ENCODE peak calls at places on chromosomes 3 and 15, in nine cellular contexts. Q is OCI-LY7, M is GM23248, J is SK-N-SH, P is neural progenitor cell, L is GM23338, C is HCT116, I is PC-3, B is hepatocyte. D is an unnamed sample.

GRCh38 chr3:30681276-30682211 is 75.1 kb downstream of the TGFBR2 start:
- DNase-seq in Q (no peak), M (peak), J (peak), P (peak), L (no peak), C (no peak), I (peak), B (peak), D (no peak)

GRCh38 chr15:89805241-89806216 is 9.1 kb downstream of the ANPEP start:
- DNase-seq in Q (no peak), M (no peak), J (no peak), P (no peak), L (no peak), C (no peak), I (no peak), B (no peak), D (no peak)

GRCh38 chr3:112093180-112093522 is 7.0 kb downstream of the C3orf52 start:
- DNase-seq in Q (no peak), M (no peak), J (no peak), P (no peak), L (peak), C (no peak), I (no peak), B (no peak), D (no peak)

GRCh38 chr3:88744896-88745295 is 362.5 kb upstream of the EPHA3 start:
- DNase-seq in Q (no peak), M (no peak), J (no peak), P (no peak), L (no peak), C (no peak), I (no peak), B (no peak), D (no peak)

GRCh38 chr3:35012210-35012609 is 627.1 kb upstream of the ARPP21 start:
- DNase-seq in Q (no peak), M (no peak), J (no peak), P (no peak), L (no peak), C (no peak), I (no peak), B (no peak), D (no peak)

GRCh38 chr15:70320077-70320830 is 222.5 kb upstream of the TLE3 start:
- DNase-seq in Q (peak), M (no peak), J (no peak), P (no peak), L (no peak), C (no peak), I (no peak), B (no peak), D (no peak)

GRCh38 chr3:187292631-187293513 is 1.3 kb upstream of the MASP1 start:
- DNase-seq in Q (no peak), M (peak), J (no peak), P (no peak), L (no peak), C (no peak), I (no peak), B (no peak), D (no peak)

GRCh38 chr3:123026551-123027291 is 842 bp downstream of the SEMA5B start:
- DNase-seq in Q (no peak), M (peak), J (peak), P (peak), L (peak), C (no peak), I (no peak), B (peak), D (no peak)

GRCh38 chr15:41819455-41820050 is 8.3 kb upstream of the JMJD7 start:
- DNase-seq in Q (no peak), M (no peak), J (no peak), P (no peak), L (no peak), C (no peak), I (no peak), B (no peak), D (no peak)

GRCh38 chr3:29695905-29696238 is 415.0 kb downstream of the RBMS3 start:
- DNase-seq in Q (no peak), M (peak), J (no peak), P (peak), L (no peak), C (no peak), I (no peak), B (no peak), D (no peak)

GRCh38 chr3:44106761-44107160 is 134.9 kb upstream of the TOPAZ1 start:
- DNase-seq in Q (no peak), M (no peak), J (no peak), P (no peak), L (no peak), C (no peak), I (no peak), B (no peak), D (no peak)

GRCh38 chr3:63576826-63577225 is 75.6 kb upstream of the SNTN start:
- DNase-seq in Q (no peak), M (no peak), J (no peak), P (no peak), L (peak), C (no peak), I (peak), B (peak), D (no peak)

GRCh38 chr3:177180506-177180905 is 16.8 kb downstream of the TBL1XR1 start:
- DNase-seq in Q (no peak), M (no peak), J (no peak), P (no peak), L (no peak), C (no peak), I (no peak), B (no peak), D (no peak)

GRCh38 chr15:91456921-91457320 is 356.9 kb downstream of the SV2B start:
- DNase-seq in Q (no peak), M (no peak), J (no peak), P (no peak), L (no peak), C (no peak), I (peak), B (no peak), D (no peak)

GRCh38 chr3:128076783-128077624 is 24.8 kb downstream of the SEC61A1 start:
- DNase-seq in Q (no peak), M (peak), J (no peak), P (peak), L (peak), C (no peak), I (no peak), B (peak), D (no peak)

GRCh38 chr3:55532806-55533205 is 45.7 kb upstream of the WNT5A start:
- DNase-seq in Q (no peak), M (no peak), J (no peak), P (no peak), L (no peak), C (no peak), I (no peak), B (no peak), D (no peak)

GRCh38 chr3:56189486-56189985 is 278.7 kb downstream of the ERC2 start:
- DNase-seq in Q (no peak), M (no peak), J (no peak), P (no peak), L (no peak), C (no peak), I (no peak), B (no peak), D (no peak)

GRCh38 chr3:31550452-31551251 is 17.9 kb downstream of the STT3B start:
- DNase-seq in Q (peak), M (peak), J (peak), P (peak), L (peak), C (no peak), I (peak), B (peak), D (peak)

GRCh38 chr3:127157181-127157828 is 35.6 kb upstream of the PRR23E start:
- DNase-seq in Q (no peak), M (no peak), J (no peak), P (no peak), L (no peak), C (no peak), I (no peak), B (no peak), D (no peak)

GRCh38 chr15:40240619-40241304 is 1.9 kb downstream of the PAK6 start:
- DNase-seq in Q (no peak), M (no peak), J (no peak), P (no peak), L (no peak), C (no peak), I (peak), B (no peak), D (no peak)

GRCh38 chr3:23686535-23686934 is 119.2 kb upstream of the UBE2E1 start:
- DNase-seq in Q (no peak), M (no peak), J (peak), P (no peak), L (no peak), C (no peak), I (no peak), B (no peak), D (no peak)

GRCh38 chr3:87025636-87026035 is 34.7 kb upstream of the VGLL3 start:
- DNase-seq in Q (no peak), M (peak), J (no peak), P (no peak), L (no peak), C (no peak), I (no peak), B (no peak), D (no peak)

GRCh38 chr3:141939759-141940158 is 63.3 kb downstream of the ATP1B3 start:
- DNase-seq in Q (no peak), M (no peak), J (no peak), P (no peak), L (no peak), C (peak), I (no peak), B (no peak), D (no peak)

GRCh38 chr3:11384074-11384473 is 111.9 kb downstream of the ATG7 start:
- DNase-seq in Q (no peak), M (no peak), J (no peak), P (no peak), L (no peak), C (no peak), I (no peak), B (no peak), D (no peak)

GRCh38 chr3:13352621-13353131 is 67.4 kb downstream of the NUP210 start:
- DNase-seq in Q (no peak), M (peak), J (no peak), P (no peak), L (no peak), C (no peak), I (peak), B (no peak), D (no peak)

GRCh38 chr15:43880406-43881184 is 53.8 kb downstream of the WDR76 start:
- DNase-seq in Q (no peak), M (peak), J (no peak), P (peak), L (peak), C (no peak), I (no peak), B (no peak), D (no peak)

GRCh38 chr3:55989351-55989750 is 478.9 kb downstream of the ERC2 start:
- DNase-seq in Q (no peak), M (no peak), J (peak), P (peak), L (no peak), C (no peak), I (no peak), B (no peak), D (no peak)

GRCh38 chr3:44682182-44682896 is 30.1 kb upstream of the ZNF502 start:
- DNase-seq in Q (no peak), M (peak), J (no peak), P (no peak), L (no peak), C (no peak), I (peak), B (no peak), D (no peak)

GRCh38 chr15:89019436-89019835 is 68.8 kb upstream of the ABHD2 start:
- DNase-seq in Q (no peak), M (no peak), J (no peak), P (no peak), L (no peak), C (no peak), I (no peak), B (no peak), D (peak)

GRCh38 chr3:188021502-188022040 is 132.4 kb upstream of the LPP start:
- DNase-seq in Q (no peak), M (peak), J (no peak), P (no peak), L (peak), C (no peak), I (peak), B (peak), D (no peak)

GRCh38 chr3:142509079-142509478 is 61.2 kb upstream of the XRN1 start:
- DNase-seq in Q (no peak), M (no peak), J (no peak), P (no peak), L (no peak), C (no peak), I (no peak), B (no peak), D (no peak)

GRCh38 chr3:193240436-193240849 is 579 bp upstream of the PLAAT1 start:
- DNase-seq in Q (no peak), M (no peak), J (peak), P (peak), L (peak), C (no peak), I (no peak), B (peak), D (no peak)

GRCh38 chr3:186520436-186520835 is 23.7 kb downstream of the CRYGS start:
- DNase-seq in Q (no peak), M (no peak), J (no peak), P (no peak), L (no peak), C (no peak), I (no peak), B (no peak), D (no peak)

GRCh38 chr3:103052236-103052830 is 617.5 kb downstream of the ZPLD1 start:
- DNase-seq in Q (no peak), M (peak), J (no peak), P (no peak), L (no peak), C (peak), I (no peak), B (peak), D (no peak)

GRCh38 chr3:99472385-99472784 is 166.0 kb upstream of the COL8A1 start:
- DNase-seq in Q (no peak), M (peak), J (no peak), P (no peak), L (no peak), C (no peak), I (no peak), B (no peak), D (no peak)

DNA sequence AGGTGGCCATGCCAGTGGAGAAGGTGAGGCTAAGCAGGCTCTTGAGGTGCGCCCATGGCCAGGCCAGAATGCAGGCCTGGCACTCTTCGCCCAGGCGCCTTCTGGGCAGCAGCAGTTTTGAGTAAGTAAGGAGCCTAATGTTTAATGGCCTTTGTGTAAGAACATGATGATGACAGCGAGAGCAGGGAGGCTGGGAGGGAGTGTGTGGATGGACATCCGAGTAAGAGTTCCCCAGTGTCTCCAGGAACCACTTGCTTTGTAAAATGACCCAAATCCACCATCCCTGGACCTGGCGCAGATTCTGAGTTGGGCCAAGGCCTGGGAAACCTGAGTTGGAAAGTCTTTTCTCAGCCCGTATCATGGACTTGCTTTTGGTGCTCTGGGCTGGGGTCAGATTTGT is 24.1 kb downstream of the KLF13 start:
- DNase-seq in Q (no peak), M (no peak), J (no peak), P (no peak), L (no peak), C (no peak), I (no peak), B (no peak), D (peak)
- H3K27ac ChIP-seq in Q (peak), M (no peak), J (no peak), P (no peak), L (no peak), C (no peak), I (no peak), B (no peak), D (peak)

GRCh38 chr15:48355377-48355776 is 24.1 kb downstream of the DUT start:
- DNase-seq in Q (no peak), M (peak), J (no peak), P (no peak), L (no peak), C (no peak), I (no peak), B (peak), D (peak)
- TF ChIP-seq EZH2phosphoT487 in Q (no peak), M (no peak), J (no peak), P (no peak), L (no peak), C (no peak), I (no peak), B (no peak), D (no peak)

GRCh38 chr15:66641485-66642313 is 60.3 kb upstream of the SMAD6 start:
- DNase-seq in Q (no peak), M (no peak), J (no peak), P (no peak), L (no peak), C (no peak), I (no peak), B (peak), D (peak)

GRCh38 chr15:66642514-66642913 is 59.5 kb upstream of the SMAD6 start:
- DNase-seq in Q (no peak), M (no peak), J (no peak), P (no peak), L (no peak), C (no peak), I (no peak), B (peak), D (no peak)

GRCh38 chr15:66646308-66646707 is 55.7 kb upstream of the SMAD6 start:
- DNase-seq in Q (no peak), M (peak), J (no peak), P (peak), L (no peak), C (no peak), I (no peak), B (no peak), D (no peak)

GRCh38 chr15:66644815-66645345 is 57.2 kb upstream of the SMAD6 start:
- DNase-seq in Q (no peak), M (peak), J (no peak), P (no peak), L (no peak), C (no peak), I (no peak), B (peak), D (no peak)

GRCh38 chr15:66644000-66644787 is 57.8 kb upstream of the SMAD6 start:
- DNase-seq in Q (no peak), M (no peak), J (no peak), P (no peak), L (no peak), C (no peak), I (no peak), B (peak), D (no peak)
- H3K27ac ChIP-seq in Q (no peak), M (no peak), J (no peak), P (no peak), L (no peak), C (no peak), I (no peak), B (peak), D (no peak)

GRCh38 chr15:58546635-58547627 is 115.1 kb downstream of the LIPC start:
- DNase-seq in Q (no peak), M (peak), J (peak), P (no peak), L (no peak), C (peak), I (peak), B (no peak), D (no peak)
- TF ChIP-seq EZH2phosphoT487 in Q (no peak), M (no peak), J (no peak), P (no peak), L (no peak), C (no peak), I (no peak), B (no peak), D (no peak)

GRCh38 chr3:174495231-174495755 is 363.8 kb upstream of the NAALADL2 start:
- DNase-seq in Q (no peak), M (peak), J (no peak), P (no peak), L (no peak), C (no peak), I (no peak), B (no peak), D (no peak)
- H3K27ac ChIP-seq in Q (no peak), M (no peak), J (peak), P (no peak), L (no peak), C (no peak), I (no peak), B (no peak), D (no peak)